ENCODE peak calls at places on chromosomes 7 and 10, in four cellular contexts. M, X, R and N are unnamed samples.
A peak's percentile ranks its signal among the peaks of the same experiment; 100 is the strongest.

GRCh38 chr10:132138596-132138995 is 48.2 kb upstream of the DPYSL4 start:
- DNase-seq in R (no peak), M (no peak), X (no peak), N (no peak)

GRCh38 chr7:118590107-118590506 is 365.6 kb downstream of the ANKRD7 start:
- DNase-seq in R (peak; percentile 22), X (peak; percentile 33), M (no peak), N (peak; percentile 33)

GRCh38 chr7:26675143-26675887 is 189.1 kb downstream of the SKAP2 start:
- DNase-seq in R (no peak), X (no peak), M (no peak), N (no peak)

GRCh38 chr7:44373418-44373740 is 48.0 kb upstream of the CAMK2B start:
- DNase-seq in R (no peak), M (no peak), X (no peak), N (no peak)

GRCh38 chr7:15291707-15292106 is 270.1 kb downstream of the AGMO start:
- DNase-seq in R (no peak), M (no peak), X (no peak), N (no peak)

GRCh38 chr10:49649294-49649693 is 30.2 kb upstream of the C10orf53 start:
- DNase-seq in R (peak; percentile 81), M (no peak), X (no peak), N (peak; percentile 95)

GRCh38 chr10:43037942-43038782 is 38.7 kb upstream of the RET start:
- DNase-seq in R (no peak), X (no peak), M (no peak), N (no peak)

GRCh38 chr7:132275384-132275783 is 300.9 kb downstream of the PLXNA4 start:
- DNase-seq in X (no peak), M (peak; percentile 61), R (no peak), N (no peak)

GRCh38 chr10:129440247-129440646 is 26.8 kb upstream of the MGMT start:
- DNase-seq in M (peak; percentile 52), X (no peak), R (no peak), N (no peak)

GRCh38 chr10:119468542-119469324 is 73.8 kb downstream of the RGS10 start:
- DNase-seq in X (no peak), R (no peak), M (no peak), N (no peak)

GRCh38 chr7:18993933-18994668 is 123.3 kb downstream of the TWIST1 start:
- DNase-seq in R (no peak), M (no peak), X (no peak), N (no peak)

GRCh38 chr7:49778731-49779270 is 5.4 kb downstream of the VWC2 start:
- DNase-seq in X (no peak), M (no peak), R (no peak), N (no peak)

GRCh38 chr7:66697451-66698438 is 42.8 kb upstream of the RABGEF1 start:
- DNase-seq in R (no peak), M (no peak), X (no peak), N (no peak)

GRCh38 chr7:127940365-127941160 is 90.7 kb downstream of the LRRC4 start:
- DNase-seq in M (no peak), X (no peak), R (no peak), N (no peak)

GRCh38 chr10:93452143-93452542 is 30.0 kb downstream of the MYOF start:
- DNase-seq in M (no peak), R (no peak), X (no peak), N (no peak)

GRCh38 chr7:32206987-32207386 is 136.8 kb upstream of the PDE1C start:
- DNase-seq in M (no peak), R (no peak), X (no peak), N (no peak)

GRCh38 chr7:117034851-117035462 is 81.7 kb downstream of the ST7 start:
- DNase-seq in M (peak; percentile 46), X (no peak), R (no peak), N (no peak)

GRCh38 chr7:73342645-73343044 is 14.7 kb downstream of the FKBP6 start:
- DNase-seq in R (no peak), M (no peak), X (no peak), N (no peak)

GRCh38 chr7:17986826-17987225 is 40.8 kb downstream of the PRPS1L1 start:
- DNase-seq in R (no peak), M (no peak), X (no peak), N (no peak)

GRCh38 chr7:143456992-143457793 is 13.9 kb downstream of the TAS2R60 start:
- DNase-seq in X (no peak), R (no peak), M (no peak), N (no peak)

GRCh38 chr7:132354527-132354926 is 221.7 kb downstream of the PLXNA4 start:
- DNase-seq in R (peak; percentile 92), M (no peak), X (no peak), N (no peak)